ENCODE peak calls at places on chromosomes 7 and 10, in four cellular contexts. P is NCI-H345; K is cardiac muscle cell; H is stimulated activated CD8-positive, alpha-beta memory T cell treated with anti-CD3 and anti-CD28 coated beads, Interleukin-4, amount 100 ng/mL, for 1 hour. R is an unnamed sample.
A peak's percentile ranks its signal among the peaks of the same experiment; 100 is the strongest.

GRCh38 chr10:119396008-119396708 is 146.4 kb downstream of the RGS10 start:
- DNase-seq in H (no peak), P (peak; percentile 8), K (no peak), R (no peak)

GRCh38 chr10:92787557-92788152 is 60.7 kb upstream of the EXOC6 start:
- DNase-seq in P (no peak), K (no peak), H (no peak), R (no peak)

GRCh38 chr7:126026421-126027088 is 1096.9 kb upstream of the POT1 start:
- DNase-seq in K (no peak), H (no peak), P (peak; percentile 68), R (no peak)

GRCh38 chr10:70234668-70235447 is 1.6 kb upstream of the PPA1 start:
- DNase-seq in P (no peak), H (no peak), K (peak; percentile 88), R (no peak)

GRCh38 chr7:134121632-134122139 is 5.5 kb upstream of the LRGUK start:
- DNase-seq in K (no peak), P (no peak), H (no peak), R (no peak)

GRCh38 chr7:93117852-93118530 is at the start of gene SAMD9:
- DNase-seq in H (no peak), K (peak; percentile 89), P (peak; percentile 80), R (no peak)

GRCh38 chr10:59470570-59470969 is 108.2 kb upstream of the FAM13C start:
- DNase-seq in K (no peak), P (no peak), H (no peak), R (no peak)

GRCh38 chr7:134908289-134908688 is 78.0 kb upstream of the AGBL3 start:
- DNase-seq in H (no peak), P (no peak), K (no peak), R (no peak)

GRCh38 chr7:931871-932650 is 22.4 kb downstream of the ADAP1 start:
- DNase-seq in H (no peak), K (no peak), P (no peak), R (peak; percentile 21)

GRCh38 chr10:11476035-11476434 is 135.4 kb downstream of the USP6NL start:
- DNase-seq in K (no peak), P (no peak), H (no peak), R (no peak)

GRCh38 chr10:95814011-95814727 is 58.2 kb downstream of the ENTPD1 start:
- DNase-seq in H (no peak), P (no peak), K (peak; percentile 98), R (no peak)

R was measured in Right ventricle myocardium inferior.